ENCODE peak calls at places on chromosomes 11 and 22, in six cellular contexts. A is coronary artery; E is GM12865; I is T follicular helper cell; O is stimulated activated CD4-positive, alpha-beta T cell treated with anti-CD3 and anti-CD28 coated beads, TNF-alpha, amount 100 ng/mL, for 1 hour; M is iPS-NIHi11. H is an unnamed sample.

GRCh38 chr11:10751581-10751940 is 515 bp downstream of the CTR9 start:
- DNase-seq in E (no peak), I (no peak), O (no peak), A (no peak), M (no peak), H (no peak)

GRCh38 chr11:11430431-11430830 is 77.4 kb upstream of the CSNK2A3 start:
- DNase-seq in O (no peak), M (no peak), A (no peak), E (no peak), I (no peak), H (no peak)

GRCh38 chr22:49305215-49305965 is 522.3 kb downstream of the BRD1 start:
- DNase-seq in I (peak; percentile 10), A (peak; percentile 69), O (peak; percentile 14), M (peak; percentile 90), E (no peak), H (no peak)

GRCh38 chr22:40594924-40595323 is 41.6 kb downstream of the MRTFA start:
- DNase-seq in A (no peak), E (no peak), M (no peak), I (no peak), O (no peak), H (no peak)

GRCh38 chr22:45430871-45431270 is 17.4 kb downstream of the RIBC2 start:
- DNase-seq in E (no peak), M (no peak), I (no peak), O (no peak), A (no peak), H (no peak)

GRCh38 chr11:1751521-1751921 is 1.1 kb upstream of the IFITM10 start:
- DNase-seq in E (no peak), I (no peak), A (no peak), O (no peak), M (no peak), H (no peak)

GRCh38 chr11:96211433-96211832 is 131.6 kb downstream of the MAML2 start:
- DNase-seq in E (no peak), A (no peak), M (no peak), I (no peak), O (no peak), H (no peak)

GRCh38 chr11:61963282-61964057 is 4.0 kb downstream of the FTH1 start:
- DNase-seq in O (no peak), M (no peak), E (peak; percentile 72), I (no peak), A (no peak), H (no peak)

GRCh38 chr11:33531743-33532181 is 168.9 kb downstream of the C11orf91 start:
- DNase-seq in M (no peak), E (no peak), A (no peak), O (no peak), I (no peak), H (peak; percentile 37)

GRCh38 chr11:48019597-48019996 is 39.2 kb downstream of the PTPRJ start:
- DNase-seq in O (no peak), M (no peak), A (no peak), E (no peak), I (no peak), H (no peak)

GRCh38 chr11:100687032-100687629 is at the start of gene ARHGAP42:
- DNase-seq in I (no peak), A (peak; percentile 80), O (no peak), E (peak; percentile 87), M (peak; percentile 85), H (peak; percentile 35)

GRCh38 chr11:61837411-61838005 is 9.4 kb downstream of the FADS2 start:
- DNase-seq in E (no peak), A (no peak), M (no peak), I (no peak), O (no peak), H (no peak)

GRCh38 chr11:125663910-125664309 is 16.7 kb downstream of the ACRV1 start:
- DNase-seq in O (no peak), M (no peak), E (no peak), A (no peak), I (no peak), H (no peak)

GRCh38 chr11:118437736-118438125 is 1.4 kb downstream of the KMT2A start:
- DNase-seq in M (no peak), A (peak; percentile 74), O (no peak), E (peak; percentile 29), I (peak; percentile 13), H (no peak)

H was measured in RCC 7860.